ENCODE peak calls at places on chromosomes 3 and 15, in ten cellular contexts. Y is progenitor cell of endocrine pancreas; U is HTR-8/SVneo; X is effector CD4-positive, alpha-beta T cell; K is Caki2; P is adrenal gland; R is NB4; A is endothelial cell; T is NCI-H2107; F is heart left ventricle. E is an unnamed sample.

GRCh38 chr15:51647128-51647562 is 24.6 kb upstream of the DMXL2 start:
- DNase-seq in Y (no peak), U (no peak), X (no peak), K (peak), P (peak), R (peak), A (no peak), T (no peak), F (peak), E (no peak)

GRCh38 chr15:95279277-95280019 is 1048.1 kb downstream of the MCTP2 start:
- DNase-seq in Y (no peak), U (no peak), X (no peak), K (no peak), P (no peak), R (no peak), A (no peak), T (no peak), F (no peak), E (no peak)

GRCh38 chr3:69121513-69121912 is 882 bp downstream of the LMOD3 start:
- DNase-seq in Y (no peak), U (no peak), X (no peak), K (no peak), P (no peak), R (no peak), A (no peak), T (no peak), F (no peak), E (no peak)

GRCh38 chr15:60583194-60583593 is 104.3 kb upstream of the ICE2 start:
- DNase-seq in Y (no peak), U (no peak), X (no peak), K (no peak), P (peak), R (no peak), A (no peak), T (no peak), F (no peak), E (no peak)

GRCh38 chr15:96344706-96345559 is 14.4 kb downstream of the NR2F2 start:
- DNase-seq in Y (no peak), U (no peak), X (no peak), K (no peak), P (peak), R (no peak), A (no peak), T (no peak), F (no peak), E (no peak)

GRCh38 chr3:128338536-128339400 is 127.9 kb downstream of the DNAJB8 start:
- DNase-seq in Y (no peak), U (no peak), X (no peak), K (no peak), P (no peak), R (no peak), A (no peak), T (no peak), F (no peak), E (no peak)

GRCh38 chr15:74218172-74218885 is 15.7 kb upstream of the STRA6 start:
- DNase-seq in Y (no peak), U (no peak), X (no peak), K (no peak), P (no peak), R (no peak), A (no peak), T (no peak), F (no peak), E (no peak)

GRCh38 chr15:96234109-96234892 is 96.2 kb upstream of the NR2F2 start:
- DNase-seq in Y (no peak), U (peak), X (no peak), K (no peak), P (peak), R (no peak), A (no peak), T (no peak), F (no peak), E (no peak)

GRCh38 chr3:128195369-128195768 is 42.1 kb downstream of the EEFSEC start:
- DNase-seq in Y (no peak), U (no peak), X (no peak), K (no peak), P (no peak), R (no peak), A (no peak), T (no peak), F (no peak), E (no peak)

GRCh38 chr3:12486916-12487315 is 2.6 kb downstream of the TSEN2 start:
- DNase-seq in Y (no peak), U (no peak), X (no peak), K (no peak), P (no peak), R (peak), A (no peak), T (no peak), F (no peak), E (no peak)

GRCh38 chr3:118828351-118828750 is 206.3 kb downstream of the IGSF11 start:
- DNase-seq in Y (no peak), U (no peak), X (no peak), K (no peak), P (no peak), R (no peak), A (no peak), T (no peak), F (no peak), E (no peak)

GRCh38 chr3:73512095-73512494 is 112.6 kb downstream of the PDZRN3 start:
- DNase-seq in Y (no peak), U (no peak), X (no peak), K (no peak), P (no peak), R (no peak), A (no peak), T (no peak), F (no peak), E (no peak)

GRCh38 chr3:195714380-195715011 is 6.3 kb upstream of the MUC20 start:
- DNase-seq in Y (no peak), U (no peak), X (no peak), K (peak), P (no peak), R (peak), A (no peak), T (no peak), F (peak), E (no peak)

GRCh38 chr3:122646146-122646988 is 34.3 kb upstream of the PARP14 start:
- DNase-seq in Y (no peak), U (no peak), X (no peak), K (no peak), P (no peak), R (no peak), A (no peak), T (no peak), F (no peak), E (no peak)

GRCh38 chr3:112405845-112406244 is 72.9 kb downstream of the CD200 start:
- DNase-seq in Y (no peak), U (no peak), X (no peak), K (no peak), P (no peak), R (peak), A (no peak), T (no peak), F (no peak), E (no peak)

E was measured in neuronal stem cell.